ENCODE peak calls at places on chromosomes 5 and 9, in five cellular contexts. I, F, R, J and W are unnamed samples.

GRCh38 chr9:97237951-97238851 is 69.3 kb upstream of the CCDC180 start:
- DNase-seq in J (peak), F (peak), R (peak), I (peak), W (peak)

GRCh38 chr5:78504726-78505431 is 143.7 kb downstream of the LHFPL2 start:
- DNase-seq in F (no peak), I (peak), J (peak), R (peak), W (no peak)

GRCh38 chr9:124017929-124018730 is 6.6 kb downstream of the LHX2 start:
- DNase-seq in J (no peak), F (no peak), I (no peak), R (no peak), W (no peak)

GRCh38 chr9:107487521-107488399 is 1.8 kb downstream of the KLF4 start:
- DNase-seq in F (no peak), I (no peak), J (no peak), R (peak), W (no peak)

GRCh38 chr9:133990366-133991210 is 1.5 kb downstream of the VAV2 start:
- DNase-seq in J (peak), R (peak), F (no peak), I (peak), W (no peak)

GRCh38 chr5:83172655-83173054 is 95.3 kb downstream of the XRCC4 start:
- DNase-seq in F (no peak), J (no peak), I (no peak), R (no peak), W (no peak)

GRCh38 chr9:125556046-125556445 is 151.0 kb downstream of the MAPKAP1 start:
- DNase-seq in I (no peak), F (no peak), R (no peak), J (no peak), W (no peak)

GRCh38 chr9:134533850-134534585 is 107.6 kb upstream of the COL5A1 start:
- DNase-seq in F (no peak), J (no peak), I (no peak), R (peak), W (no peak)

GRCh38 chr9:99375481-99375880 is 153.4 kb downstream of the SEC61B start:
- DNase-seq in J (no peak), R (no peak), F (no peak), I (no peak), W (no peak)

GRCh38 chr5:116137544-116138378 is 52.9 kb downstream of the COMMD10 start:
- DNase-seq in R (no peak), F (peak), J (no peak), I (peak), W (peak)

GRCh38 chr9:134670851-134671281 is 29.3 kb downstream of the COL5A1 start:
- DNase-seq in F (no peak), I (no peak), R (peak), J (no peak), W (no peak)

GRCh38 chr9:133886563-133887501 is 105.3 kb downstream of the VAV2 start:
- DNase-seq in I (peak), J (no peak), R (no peak), F (no peak), W (no peak)

GRCh38 chr9:76137941-76138340 is 247.5 kb downstream of the PCSK5 start:
- DNase-seq in R (no peak), F (no peak), I (no peak), J (no peak), W (no peak)

GRCh38 chr9:97845130-97845529 is 7.9 kb upstream of the FOXE1 start:
- DNase-seq in I (no peak), F (no peak), R (no peak), J (peak), W (no peak)

GRCh38 chr5:125679522-125679921 is 743.7 kb upstream of the GRAMD2B start:
- DNase-seq in J (no peak), I (no peak), F (no peak), R (no peak), W (no peak)

GRCh38 chr5:17302590-17302989 is 85.2 kb downstream of the BASP1 start:
- DNase-seq in I (no peak), F (no peak), J (no peak), R (no peak), W (no peak)

GRCh38 chr9:95494416-95495371 is 22.1 kb downstream of the PTCH1 start:
- DNase-seq in F (peak), I (peak), J (no peak), R (peak), W (no peak)

GRCh38 chr5:14296533-14297331 is 153.6 kb downstream of the TRIO start:
- DNase-seq in F (no peak), I (no peak), J (no peak), R (peak), W (no peak)

GRCh38 chr5:159891371-159891770 is 24.9 kb upstream of the ADRA1B start:
- DNase-seq in R (no peak), I (no peak), J (no peak), F (no peak), W (no peak)